ENCODE peak calls at places on chromosomes 2 and 18, in five cellular contexts. U, F, Y, G and E are unnamed samples.

GRCh38 chr2:97755491-97755890 is 42.1 kb downstream of the ZAP70 start:
- DNase-seq in F (no peak), U (no peak), Y (no peak), G (no peak), E (no peak)

GRCh38 chr18:58847383-58848071 is 17.1 kb upstream of the ZNF532 start:
- DNase-seq in G (peak), F (peak), U (no peak), Y (no peak), E (no peak)

GRCh38 chr2:117068371-117068770 is 746.1 kb upstream of the DDX18 start:
- DNase-seq in U (no peak), Y (no peak), G (no peak), F (no peak), E (no peak)

GRCh38 chr2:20667151-20667530 is 197 bp downstream of the GDF7 start:
- DNase-seq in G (no peak), F (no peak), U (no peak), Y (no peak), E (no peak)

GRCh38 chr2:98479959-98480524 is 35.4 kb downstream of the INPP4A start:
- DNase-seq in G (peak), F (peak), Y (peak), U (peak), E (no peak)

GRCh38 chr2:121627525-121628050 is 21.7 kb downstream of the CLASP1 start:
- DNase-seq in Y (no peak), F (no peak), G (no peak), U (no peak), E (no peak)

GRCh38 chr2:127569274-127570065 is 34.0 kb downstream of the MYO7B start:
- DNase-seq in U (no peak), G (no peak), F (no peak), Y (peak), E (no peak)

GRCh38 chr2:100188326-100188725 is 45.9 kb upstream of the AFF3 start:
- DNase-seq in F (no peak), Y (no peak), U (no peak), G (no peak), E (no peak)

GRCh38 chr18:63820694-63821093 is 45.5 kb downstream of the SERPINB7 start:
- DNase-seq in G (no peak), F (no peak), Y (peak), U (no peak), E (no peak)

GRCh38 chr2:11742317-11742701 is 4.1 kb upstream of the LPIN1 start:
- DNase-seq in U (no peak), F (no peak), Y (no peak), G (no peak), E (no peak)

GRCh38 chr2:20033341-20033740 is 18.1 kb downstream of the LAPTM4A start:
- DNase-seq in Y (no peak), G (no peak), U (no peak), F (no peak), E (no peak)

GRCh38 chr2:115162454-115163293 is 720.2 kb downstream of the DPP10 start:
- DNase-seq in U (no peak), Y (no peak), G (no peak), F (no peak), E (no peak)

GRCh38 chr2:41853427-41854191 is 194.2 kb upstream of the PKDCC start:
- DNase-seq in G (no peak), U (no peak), F (no peak), Y (peak), E (no peak)
- H3K4me3 ChIP-seq in G (no peak), U (no peak), F (no peak), Y (no peak), E (no peak)

DNA sequence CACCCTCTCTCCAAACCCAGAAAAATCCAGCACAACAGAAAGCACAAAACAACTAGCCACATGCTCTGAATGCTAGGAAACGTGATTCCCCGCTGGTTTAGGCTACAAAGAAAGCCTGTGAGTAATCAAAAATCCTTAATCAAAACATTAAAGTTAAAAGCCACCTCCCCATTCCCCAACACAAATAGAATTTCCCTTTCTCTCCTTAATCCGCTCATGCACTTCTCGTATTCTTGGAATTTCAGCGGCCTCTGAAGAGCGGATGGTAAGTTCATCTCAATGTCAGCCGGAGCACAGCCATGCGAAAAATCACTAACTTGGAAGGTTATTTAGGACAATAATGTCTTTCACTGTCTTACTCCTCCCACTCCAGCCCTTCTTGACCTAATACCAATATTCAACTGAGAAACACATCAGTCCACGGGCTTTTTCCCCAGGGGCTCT is 126.7 kb downstream of the OSBPL1A start:
- DNase-seq in F (no peak), G (no peak), Y (peak), U (no peak), E (no peak)
- H3K4me3 ChIP-seq in F (peak), G (peak), Y (peak), U (no peak), E (no peak)

DNA sequence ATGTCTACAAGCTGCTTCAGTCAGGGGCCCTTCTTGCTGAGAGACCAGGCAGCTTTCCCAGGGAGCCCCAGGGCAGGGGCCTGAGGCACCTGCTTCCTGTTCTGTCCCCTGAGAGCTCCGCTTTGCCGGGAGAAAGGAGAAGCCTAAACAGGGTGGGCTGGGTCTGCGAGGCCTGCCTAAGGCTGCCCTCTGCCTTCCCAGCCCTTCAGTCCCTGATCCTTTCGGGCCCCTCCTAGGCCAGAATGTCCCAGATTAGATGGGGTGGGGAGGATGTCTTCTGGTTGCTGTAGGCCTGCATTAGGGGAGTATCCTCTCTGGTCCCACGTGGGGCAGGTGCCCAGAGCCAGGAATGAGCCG is 72.4 kb downstream of the TGOLN2 start:
- DNase-seq in U (no peak), G (no peak), Y (no peak), F (no peak), E (no peak)
- H3K4me3 ChIP-seq in U (no peak), G (no peak), Y (no peak), F (peak), E (no peak)

GRCh38 chr2:234462218-234462992 is 34.5 kb downstream of the ARL4C start:
- DNase-seq in Y (no peak), U (no peak), G (no peak), F (no peak), E (no peak)
- H3K4me3 ChIP-seq in Y (no peak), U (peak), G (no peak), F (no peak), E (no peak)

GRCh38 chr2:54469484-54470053 is 13.4 kb downstream of the SPTBN1 start:
- DNase-seq in G (no peak), Y (no peak), U (no peak), F (no peak), E (no peak)

GRCh38 chr2:54464334-54464733 is 8.2 kb downstream of the SPTBN1 start:
- DNase-seq in F (no peak), G (no peak), U (no peak), Y (no peak), E (no peak)

GRCh38 chr2:54468643-54469042 is 12.5 kb downstream of the SPTBN1 start:
- DNase-seq in Y (no peak), G (no peak), U (no peak), F (no peak), E (no peak)

GRCh38 chr2:54465143-54465542 is 9.0 kb downstream of the SPTBN1 start:
- DNase-seq in F (no peak), Y (no peak), G (no peak), U (no peak), E (no peak)

DNA sequence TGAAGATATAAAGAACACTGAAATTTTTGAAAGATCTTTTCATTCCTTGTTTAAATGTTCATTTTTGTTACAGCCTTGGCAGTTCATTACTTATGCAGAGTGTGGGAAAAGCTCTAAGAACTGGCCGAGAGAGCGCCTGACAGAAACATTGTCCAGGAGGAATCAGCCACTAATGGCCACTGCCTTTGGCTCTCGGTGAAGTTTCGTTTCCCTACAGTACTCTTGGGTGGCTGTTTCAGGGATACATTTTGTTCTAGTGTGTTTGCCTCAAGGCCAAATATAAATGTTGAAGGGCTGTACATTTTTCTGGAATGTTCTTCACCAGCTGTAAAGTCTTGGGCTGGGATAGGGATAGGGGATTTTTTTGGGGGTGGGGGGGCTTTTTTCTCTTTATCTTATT is 10.8 kb downstream of the SPTBN1 start:
- DNase-seq in U (no peak), G (no peak), F (no peak), Y (no peak), E (no peak)
- H3K4me3 ChIP-seq in U (no peak), G (no peak), F (peak), Y (peak), E (no peak)